ENCODE peak calls at places on chromosomes 7 and 10, in nine cellular contexts. One of them, this sample, is unnamed.

GRCh38 chr7:99379043-99379577 is 4.6 kb downstream of the ARPC1B start:
- DNase-seq in amniotic stem cell: peak; percentile 60
- DNase-seq in esophagus squamous epithelium: no peak
- DNase-seq in CD8-positive, alpha-beta T cell: peak; percentile 65
- DNase-seq in mammary epithelial cell: peak; percentile 88
- DNase-seq in NCI-H1694 treated with DMSO at 0.1 percent for 48 hours: no peak
- DNase-seq in cardiac muscle cell: no peak
- DNase-seq in KG1: no peak
- DNase-seq in iris pigment epithelial cell: peak; percentile 96
- DNase-seq in this sample: no peak

GRCh38 chr7:23373151-23374004 is 74.2 kb downstream of the MALSU1 start:
- DNase-seq in amniotic stem cell: no peak
- DNase-seq in esophagus squamous epithelium: no peak
- DNase-seq in CD8-positive, alpha-beta T cell: peak; percentile 69
- DNase-seq in mammary epithelial cell: peak; percentile 52
- DNase-seq in NCI-H1694 treated with DMSO at 0.1 percent for 48 hours: no peak
- DNase-seq in cardiac muscle cell: no peak
- DNase-seq in KG1: no peak
- DNase-seq in iris pigment epithelial cell: no peak
- DNase-seq in this sample: peak; percentile 3

GRCh38 chr7:156466262-156466661 is 174.3 kb upstream of the RNF32 start:
- DNase-seq in amniotic stem cell: no peak
- DNase-seq in esophagus squamous epithelium: no peak
- DNase-seq in CD8-positive, alpha-beta T cell: no peak
- DNase-seq in mammary epithelial cell: no peak
- DNase-seq in NCI-H1694 treated with DMSO at 0.1 percent for 48 hours: no peak
- DNase-seq in cardiac muscle cell: peak; percentile 28
- DNase-seq in KG1: no peak
- DNase-seq in iris pigment epithelial cell: no peak
- DNase-seq in this sample: no peak

GRCh38 chr7:43431020-43431595 is 151.8 kb upstream of the STK17A start:
- DNase-seq in amniotic stem cell: no peak
- DNase-seq in esophagus squamous epithelium: no peak
- DNase-seq in CD8-positive, alpha-beta T cell: no peak
- DNase-seq in mammary epithelial cell: no peak
- DNase-seq in NCI-H1694 treated with DMSO at 0.1 percent for 48 hours: no peak
- DNase-seq in cardiac muscle cell: peak; percentile 5
- DNase-seq in KG1: no peak
- DNase-seq in iris pigment epithelial cell: peak; percentile 68
- DNase-seq in this sample: no peak

GRCh38 chr7:149727053-149727452 is 46.3 kb downstream of the ZNF467 start:
- DNase-seq in amniotic stem cell: no peak
- DNase-seq in esophagus squamous epithelium: no peak
- DNase-seq in CD8-positive, alpha-beta T cell: no peak
- DNase-seq in mammary epithelial cell: no peak
- DNase-seq in NCI-H1694 treated with DMSO at 0.1 percent for 48 hours: no peak
- DNase-seq in cardiac muscle cell: no peak
- DNase-seq in KG1: no peak
- DNase-seq in iris pigment epithelial cell: no peak
- DNase-seq in this sample: no peak

GRCh38 chr10:810351-810846 is 120.9 kb upstream of the DIP2C start:
- DNase-seq in amniotic stem cell: no peak
- DNase-seq in esophagus squamous epithelium: no peak
- DNase-seq in CD8-positive, alpha-beta T cell: no peak
- DNase-seq in mammary epithelial cell: no peak
- DNase-seq in NCI-H1694 treated with DMSO at 0.1 percent for 48 hours: peak; percentile 0
- DNase-seq in cardiac muscle cell: peak; percentile 88
- DNase-seq in KG1: no peak
- DNase-seq in iris pigment epithelial cell: no peak
- DNase-seq in this sample: no peak

GRCh38 chr7:44155191-44156185 is 14.4 kb upstream of the MYL7 start:
- DNase-seq in amniotic stem cell: no peak
- DNase-seq in esophagus squamous epithelium: no peak
- DNase-seq in CD8-positive, alpha-beta T cell: no peak
- DNase-seq in mammary epithelial cell: no peak
- DNase-seq in NCI-H1694 treated with DMSO at 0.1 percent for 48 hours: no peak
- DNase-seq in cardiac muscle cell: no peak
- DNase-seq in KG1: no peak
- DNase-seq in iris pigment epithelial cell: no peak
- DNase-seq in this sample: no peak

GRCh38 chr10:484925-485661 is 204.4 kb downstream of the DIP2C start:
- DNase-seq in amniotic stem cell: no peak
- DNase-seq in esophagus squamous epithelium: no peak
- DNase-seq in CD8-positive, alpha-beta T cell: peak; percentile 31
- DNase-seq in mammary epithelial cell: peak; percentile 25
- DNase-seq in NCI-H1694 treated with DMSO at 0.1 percent for 48 hours: no peak
- DNase-seq in cardiac muscle cell: no peak
- DNase-seq in KG1: no peak
- DNase-seq in iris pigment epithelial cell: peak; percentile 65
- DNase-seq in this sample: no peak

GRCh38 chr7:18305866-18306265 is 189.7 kb upstream of the HDAC9 start:
- DNase-seq in amniotic stem cell: no peak
- DNase-seq in esophagus squamous epithelium: no peak
- DNase-seq in CD8-positive, alpha-beta T cell: no peak
- DNase-seq in mammary epithelial cell: no peak
- DNase-seq in NCI-H1694 treated with DMSO at 0.1 percent for 48 hours: no peak
- DNase-seq in cardiac muscle cell: no peak
- DNase-seq in KG1: no peak
- DNase-seq in iris pigment epithelial cell: no peak
- DNase-seq in this sample: no peak

GRCh38 chr7:18345641-18346234 is 149.8 kb upstream of the HDAC9 start:
- DNase-seq in amniotic stem cell: no peak
- DNase-seq in esophagus squamous epithelium: no peak
- DNase-seq in CD8-positive, alpha-beta T cell: no peak
- DNase-seq in mammary epithelial cell: peak; percentile 36
- DNase-seq in NCI-H1694 treated with DMSO at 0.1 percent for 48 hours: peak; percentile 45
- DNase-seq in cardiac muscle cell: peak; percentile 68
- DNase-seq in KG1: peak; percentile 62
- DNase-seq in iris pigment epithelial cell: peak; percentile 38
- DNase-seq in this sample: no peak

GRCh38 chr10:114758331-114758730 is 63.2 kb upstream of the FHIP2A start:
- DNase-seq in amniotic stem cell: no peak
- DNase-seq in esophagus squamous epithelium: no peak
- DNase-seq in CD8-positive, alpha-beta T cell: no peak
- DNase-seq in mammary epithelial cell: peak; percentile 68
- DNase-seq in NCI-H1694 treated with DMSO at 0.1 percent for 48 hours: no peak
- DNase-seq in cardiac muscle cell: no peak
- DNase-seq in KG1: no peak
- DNase-seq in iris pigment epithelial cell: no peak
- DNase-seq in this sample: no peak

GRCh38 chr10:12533151-12533550 is 183.8 kb downstream of the CAMK1D start:
- DNase-seq in amniotic stem cell: no peak
- DNase-seq in esophagus squamous epithelium: no peak
- DNase-seq in CD8-positive, alpha-beta T cell: no peak
- DNase-seq in mammary epithelial cell: no peak
- DNase-seq in NCI-H1694 treated with DMSO at 0.1 percent for 48 hours: no peak
- DNase-seq in cardiac muscle cell: no peak
- DNase-seq in KG1: no peak
- DNase-seq in iris pigment epithelial cell: no peak
- DNase-seq in this sample: no peak

GRCh38 chr7:127798023-127798422 is 146.0 kb downstream of the SND1 start:
- DNase-seq in amniotic stem cell: no peak
- DNase-seq in esophagus squamous epithelium: no peak
- DNase-seq in CD8-positive, alpha-beta T cell: no peak
- DNase-seq in mammary epithelial cell: no peak
- DNase-seq in NCI-H1694 treated with DMSO at 0.1 percent for 48 hours: no peak
- DNase-seq in cardiac muscle cell: no peak
- DNase-seq in KG1: no peak
- DNase-seq in iris pigment epithelial cell: peak; percentile 39
- DNase-seq in this sample: no peak

GRCh38 chr7:9657257-9657656 is 1223.8 kb downstream of the NXPH1 start:
- DNase-seq in amniotic stem cell: no peak
- DNase-seq in esophagus squamous epithelium: no peak
- DNase-seq in CD8-positive, alpha-beta T cell: no peak
- DNase-seq in mammary epithelial cell: no peak
- DNase-seq in NCI-H1694 treated with DMSO at 0.1 percent for 48 hours: peak; percentile 5
- DNase-seq in cardiac muscle cell: no peak
- DNase-seq in KG1: no peak
- DNase-seq in iris pigment epithelial cell: no peak
- DNase-seq in this sample: no peak

This sample was measured in activated T-cell treated with anti-CD3 and anti-CD28 coated beads for 1 hour.